ENCODE peak calls at places on chromosomes 3 and 15, in six cellular contexts. One of them, this sample, is unnamed.

GRCh38 chr3:85560088-85560790 is 601.5 kb downstream of the CADM2 start:
- DNase-seq in ascending aorta: peak
- DNase-seq in stimulated activated CD4-positive, alpha-beta T cell treated with anti-CD3 and anti-CD28 coated beads, Interleukin-2, amount 100 ng/mL, for 48 hours: no peak
- DNase-seq in Karpas-422: no peak
- DNase-seq in osteoblast: no peak
- DNase-seq in ovary: no peak
- DNase-seq in this sample: no peak

GRCh38 chr15:80654299-80654698 is 40.8 kb upstream of the ABHD17C start:
- DNase-seq in ascending aorta: no peak
- DNase-seq in stimulated activated CD4-positive, alpha-beta T cell treated with anti-CD3 and anti-CD28 coated beads, Interleukin-2, amount 100 ng/mL, for 48 hours: no peak
- DNase-seq in Karpas-422: no peak
- DNase-seq in osteoblast: no peak
- DNase-seq in ovary: no peak
- DNase-seq in this sample: no peak

GRCh38 chr3:195788711-195789581 is 22.8 kb downstream of the MUC4 start:
- DNase-seq in ascending aorta: no peak
- DNase-seq in stimulated activated CD4-positive, alpha-beta T cell treated with anti-CD3 and anti-CD28 coated beads, Interleukin-2, amount 100 ng/mL, for 48 hours: no peak
- DNase-seq in Karpas-422: no peak
- DNase-seq in osteoblast: peak
- DNase-seq in ovary: no peak
- DNase-seq in this sample: no peak

GRCh38 chr3:184850201-184850600 is 38.2 kb downstream of the VPS8 start:
- DNase-seq in ascending aorta: no peak
- DNase-seq in stimulated activated CD4-positive, alpha-beta T cell treated with anti-CD3 and anti-CD28 coated beads, Interleukin-2, amount 100 ng/mL, for 48 hours: no peak
- DNase-seq in Karpas-422: no peak
- DNase-seq in osteoblast: no peak
- DNase-seq in ovary: no peak
- DNase-seq in this sample: no peak

GRCh38 chr3:136818191-136818850 is 605 bp upstream of the SLC35G2 start:
- DNase-seq in ascending aorta: peak
- DNase-seq in stimulated activated CD4-positive, alpha-beta T cell treated with anti-CD3 and anti-CD28 coated beads, Interleukin-2, amount 100 ng/mL, for 48 hours: peak
- DNase-seq in Karpas-422: peak
- DNase-seq in osteoblast: peak
- DNase-seq in ovary: peak
- DNase-seq in this sample: no peak

GRCh38 chr3:128487813-128488635 is 5.0 kb downstream of the GATA2 start:
- DNase-seq in ascending aorta: peak
- DNase-seq in stimulated activated CD4-positive, alpha-beta T cell treated with anti-CD3 and anti-CD28 coated beads, Interleukin-2, amount 100 ng/mL, for 48 hours: no peak
- DNase-seq in Karpas-422: no peak
- DNase-seq in osteoblast: peak
- DNase-seq in ovary: peak
- DNase-seq in this sample: no peak

GRCh38 chr15:35616436-35617271 is 70.7 kb upstream of the DPH6 start:
- DNase-seq in ascending aorta: no peak
- DNase-seq in stimulated activated CD4-positive, alpha-beta T cell treated with anti-CD3 and anti-CD28 coated beads, Interleukin-2, amount 100 ng/mL, for 48 hours: no peak
- DNase-seq in Karpas-422: no peak
- DNase-seq in osteoblast: no peak
- DNase-seq in ovary: no peak
- DNase-seq in this sample: no peak

GRCh38 chr3:170420307-170420821 is 1.7 kb downstream of the CLDN11 start:
- DNase-seq in ascending aorta: no peak
- DNase-seq in stimulated activated CD4-positive, alpha-beta T cell treated with anti-CD3 and anti-CD28 coated beads, Interleukin-2, amount 100 ng/mL, for 48 hours: no peak
- DNase-seq in Karpas-422: no peak
- DNase-seq in osteoblast: no peak
- DNase-seq in ovary: peak
- DNase-seq in this sample: no peak

GRCh38 chr3:184384856-184385422 is 5.1 kb downstream of the CHRD start:
- DNase-seq in ascending aorta: no peak
- DNase-seq in stimulated activated CD4-positive, alpha-beta T cell treated with anti-CD3 and anti-CD28 coated beads, Interleukin-2, amount 100 ng/mL, for 48 hours: no peak
- DNase-seq in Karpas-422: no peak
- DNase-seq in osteoblast: peak
- DNase-seq in ovary: no peak
- DNase-seq in this sample: no peak

GRCh38 chr15:83318861-83319415 is 34.5 kb upstream of the BNC1 start:
- DNase-seq in ascending aorta: no peak
- DNase-seq in stimulated activated CD4-positive, alpha-beta T cell treated with anti-CD3 and anti-CD28 coated beads, Interleukin-2, amount 100 ng/mL, for 48 hours: no peak
- DNase-seq in Karpas-422: no peak
- DNase-seq in osteoblast: no peak
- DNase-seq in ovary: no peak
- DNase-seq in this sample: no peak

GRCh38 chr15:38042707-38043445 is 108.4 kb downstream of the TMCO5A start:
- DNase-seq in ascending aorta: no peak
- DNase-seq in stimulated activated CD4-positive, alpha-beta T cell treated with anti-CD3 and anti-CD28 coated beads, Interleukin-2, amount 100 ng/mL, for 48 hours: no peak
- DNase-seq in Karpas-422: no peak
- DNase-seq in osteoblast: no peak
- DNase-seq in ovary: peak
- DNase-seq in this sample: no peak

GRCh38 chr3:172072543-172072942 is 33.2 kb downstream of the FNDC3B start:
- DNase-seq in ascending aorta: no peak
- DNase-seq in stimulated activated CD4-positive, alpha-beta T cell treated with anti-CD3 and anti-CD28 coated beads, Interleukin-2, amount 100 ng/mL, for 48 hours: no peak
- DNase-seq in Karpas-422: no peak
- DNase-seq in osteoblast: no peak
- DNase-seq in ovary: no peak
- DNase-seq in this sample: no peak